ENCODE peak calls at places on chromosomes 3 and 15, in eight cellular contexts. Q is sigmoid colon, F is GM12892, K is spleen, G is stomach, V is GM12891, I is breast epithelium, X is suprapubic skin. Y is an unnamed sample.

GRCh38 chr15:63073497-63074172 is 31.1 kb downstream of the TPM1 start:
- DNase-seq in Q (no peak), F (no peak), K (no peak), G (no peak), V (no peak), I (no peak), X (no peak), Y (no peak)

GRCh38 chr15:78251136-78251535 is 13.2 kb upstream of the DNAJA4 start:
- DNase-seq in Q (no peak), F (no peak), K (no peak), G (no peak), V (no peak), I (no peak), X (no peak), Y (no peak)

GRCh38 chr3:105277656-105278055 is 89.1 kb upstream of the ALCAM start:
- DNase-seq in Q (no peak), F (no peak), K (no peak), G (no peak), V (no peak), I (no peak), X (no peak), Y (no peak)

GRCh38 chr3:16359331-16359730 is 94.3 kb downstream of the OXNAD1 start:
- DNase-seq in Q (no peak), F (no peak), K (no peak), G (no peak), V (no peak), I (no peak), X (no peak), Y (no peak)

GRCh38 chr3:42061711-42062408 is 29.3 kb upstream of the TRAK1 start:
- DNase-seq in Q (peak; percentile 92), F (no peak), K (no peak), G (peak; percentile 38), V (no peak), I (no peak), X (peak; percentile 86), Y (peak; percentile 72)

GRCh38 chr15:74789171-74789627 is 7.3 kb downstream of the CSK start:
- DNase-seq in Q (peak; percentile 61), F (no peak), K (peak; percentile 90), G (peak; percentile 75), V (no peak), I (no peak), X (no peak), Y (peak; percentile 89)

GRCh38 chr3:151003772-151004127 is 31.2 kb upstream of the CLRN1 start:
- DNase-seq in Q (no peak), F (no peak), K (no peak), G (no peak), V (no peak), I (no peak), X (no peak), Y (no peak)

GRCh38 chr15:54772663-54773062 is 424.1 kb downstream of the RSL24D1 start:
- DNase-seq in Q (no peak), F (no peak), K (no peak), G (no peak), V (no peak), I (no peak), X (no peak), Y (no peak)

GRCh38 chr3:44050051-44050570 is 191.6 kb upstream of the TOPAZ1 start:
- DNase-seq in Q (no peak), F (no peak), K (no peak), G (no peak), V (no peak), I (no peak), X (no peak), Y (no peak)

GRCh38 chr3:111539351-111540331 is 2.4 kb upstream of the CD96 start:
- DNase-seq in Q (no peak), F (no peak), K (peak; percentile 89), G (peak; percentile 71), V (no peak), I (no peak), X (no peak), Y (peak; percentile 63)

GRCh38 chr15:80182611-80183210 is 29.9 kb downstream of the FAH start:
- DNase-seq in Q (no peak), F (no peak), K (no peak), G (no peak), V (no peak), I (no peak), X (no peak), Y (no peak)

GRCh38 chr15:82951472-82952155 is 906 bp downstream of the HOMER2 start:
- DNase-seq in Q (no peak), F (no peak), K (no peak), G (no peak), V (no peak), I (no peak), X (no peak), Y (no peak)

GRCh38 chr3:37753428-37753827 is 108.3 kb upstream of the CTDSPL start:
- DNase-seq in Q (no peak), F (no peak), K (no peak), G (no peak), V (no peak), I (no peak), X (no peak), Y (no peak)

GRCh38 chr3:131804565-131805133 is 230.2 kb downstream of the CPNE4 start:
- DNase-seq in Q (no peak), F (no peak), K (no peak), G (no peak), V (no peak), I (no peak), X (no peak), Y (no peak)

GRCh38 chr3:81886081-81886480 is 124.6 kb upstream of the GBE1 start:
- DNase-seq in Q (no peak), F (no peak), K (no peak), G (no peak), V (no peak), I (no peak), X (no peak), Y (no peak)

DNA sequence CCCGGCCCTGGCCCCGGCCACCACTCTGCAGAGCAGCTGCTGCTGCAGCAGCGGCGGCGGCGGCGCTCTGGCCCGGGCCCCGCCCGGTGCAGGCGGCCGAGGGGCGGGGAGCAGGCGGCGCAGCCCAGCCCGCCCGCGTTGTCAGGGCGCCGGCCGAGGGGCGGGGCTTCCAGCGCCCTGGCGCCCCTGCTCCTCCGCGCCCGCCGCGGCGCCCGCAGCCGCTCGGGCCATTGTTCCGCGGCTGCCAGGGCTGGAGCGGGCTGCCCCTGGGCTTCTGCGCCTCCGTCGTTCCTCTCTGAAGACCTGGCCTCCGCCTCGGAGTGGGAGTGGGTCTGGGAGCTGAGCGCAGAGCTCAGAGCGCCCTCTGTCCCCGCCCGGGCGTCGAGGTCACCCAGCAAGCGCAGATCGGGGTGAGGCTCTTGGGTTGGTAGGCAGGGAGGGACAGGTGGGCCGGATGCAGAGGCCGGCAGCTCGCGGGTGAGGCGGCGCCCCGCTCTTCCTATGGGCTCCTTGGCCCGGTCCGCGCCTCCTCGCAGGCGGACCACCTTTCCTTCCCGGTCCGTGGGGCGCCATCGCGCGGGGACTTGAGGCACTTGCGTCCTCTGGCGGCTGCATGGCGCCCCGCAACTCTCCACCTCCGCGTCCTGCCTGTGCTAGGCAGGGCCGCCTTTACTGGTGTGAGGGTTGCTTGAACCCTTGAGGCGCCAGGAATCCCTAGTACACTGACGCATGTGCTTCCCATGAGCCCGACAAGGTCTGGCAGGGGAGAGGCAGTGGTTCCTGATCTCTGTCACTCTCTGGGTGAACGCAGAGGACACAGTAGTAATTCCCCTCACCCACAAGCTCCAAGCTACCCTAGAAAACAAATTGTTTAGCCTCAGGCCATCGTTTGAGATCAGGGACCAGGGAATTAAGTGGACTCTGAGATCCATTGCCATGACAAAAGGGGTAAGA is at the start of gene LPCAT4:
- DNase-seq in Q (peak; percentile 94), F (peak; percentile 85), K (peak; percentile 99), G (peak; percentile 92), V (peak; percentile 90), I (peak; percentile 86), X (peak; percentile 95), Y (peak; percentile 94)
- TF ChIP-seq POLR2A in Q (peak; percentile 35), F (peak; percentile 87), K (no peak), G (no peak), V (peak; percentile 62), I (peak; percentile 26), X (peak; percentile 33), Y (peak; percentile 91)

GRCh38 chr15:43406192-43406591 is 35.3 kb downstream of the TUBGCP4 start:
- DNase-seq in Q (no peak), F (no peak), K (no peak), G (no peak), V (no peak), I (no peak), X (no peak), Y (no peak)
- TF ChIP-seq POLR2AphosphoS5 in Q (peak; percentile 57), F (no peak), K (no peak), G (no peak), V (no peak), I (no peak), X (no peak), Y (no peak)

DNA sequence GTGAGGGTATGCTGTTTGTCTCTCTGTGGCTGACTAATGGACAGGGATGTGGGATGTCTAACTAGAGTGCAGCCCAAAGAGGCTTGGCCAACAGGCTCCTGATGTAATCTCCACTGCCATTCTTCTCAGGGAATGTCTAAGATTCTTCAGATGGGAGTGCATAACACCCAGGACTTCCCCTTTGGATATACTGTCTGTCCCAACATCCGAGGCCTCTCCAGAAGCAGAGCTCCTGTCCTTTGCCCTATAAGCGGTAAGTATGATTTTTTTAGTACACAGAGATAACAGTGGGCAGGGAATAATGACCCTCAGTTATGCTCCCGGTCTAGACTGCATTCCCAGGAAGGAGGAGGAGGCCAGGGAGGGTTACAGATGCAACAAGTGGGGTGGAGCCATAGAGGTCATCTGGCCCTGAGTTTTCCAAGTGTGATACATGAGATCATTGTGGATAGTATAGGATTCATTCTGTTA is 62.5 kb upstream of the SLCO2A1 start:
- DNase-seq in Q (no peak), F (no peak), K (no peak), G (no peak), V (no peak), I (no peak), X (no peak), Y (no peak)
- TF ChIP-seq POLR2A in Q (no peak), F (no peak), K (no peak), G (no peak), V (no peak), I (no peak), X (no peak), Y (no peak)

GRCh38 chr3:185164428-185165217 is 11.8 kb upstream of the C3orf70 start:
- DNase-seq in Q (no peak), F (no peak), K (no peak), G (no peak), V (no peak), I (no peak), X (no peak), Y (no peak)

GRCh38 chr3:185157347-185157746 is 4.5 kb upstream of the C3orf70 start:
- DNase-seq in Q (no peak), F (no peak), K (no peak), G (no peak), V (no peak), I (no peak), X (no peak), Y (no peak)

GRCh38 chr3:185161761-185162160 is 8.9 kb upstream of the C3orf70 start:
- DNase-seq in Q (no peak), F (no peak), K (no peak), G (no peak), V (no peak), I (no peak), X (no peak), Y (no peak)

DNA sequence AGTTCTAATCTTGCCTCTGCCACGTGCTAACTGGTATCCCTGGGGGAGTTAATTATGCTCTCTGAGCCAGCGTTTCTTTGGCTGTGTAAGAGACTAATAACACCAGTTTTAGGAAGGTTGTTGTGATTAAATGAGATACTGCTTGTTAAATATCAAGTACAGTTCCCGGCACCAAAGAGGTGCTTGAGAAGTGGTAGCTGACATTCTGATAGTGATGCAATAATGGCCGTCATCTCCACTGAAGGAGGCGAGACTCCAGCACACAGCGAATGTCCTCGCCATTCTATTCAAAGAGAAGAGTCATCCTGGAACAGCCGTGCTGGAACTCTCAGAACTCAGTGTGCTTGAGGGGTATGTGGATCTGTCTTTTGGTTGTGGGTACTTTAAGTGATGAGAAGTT is 9.8 kb upstream of the C3orf70 start:
- DNase-seq in Q (no peak), F (no peak), K (no peak), G (no peak), V (no peak), I (no peak), X (no peak), Y (no peak)
- TF ChIP-seq POLR2AphosphoS5 in Q (no peak), F (no peak), K (no peak), G (no peak), V (no peak), I (no peak), X (no peak), Y (no peak)

Y was measured in transverse colon.